ENCODE peak calls at places on chromosome 13, in five cellular contexts. C, Q, I, J and P are unnamed samples.

GRCh38 chr13:38483623-38484022 is 134.0 kb downstream of the UFM1 start:
- DNase-seq in C (no peak), Q (no peak), I (no peak), J (no peak), P (no peak)

GRCh38 chr13:49635599-49636433 is 7.5 kb downstream of the ARL11 start:
- DNase-seq in C (no peak), Q (no peak), I (peak; percentile 43), J (no peak), P (peak; percentile 39)

GRCh38 chr13:85068231-85068630 is 731.0 kb downstream of the SLITRK6 start:
- DNase-seq in C (no peak), Q (no peak), I (no peak), J (no peak), P (no peak)

GRCh38 chr13:102003848-102004570 is 397.8 kb downstream of the FGF14 start:
- DNase-seq in C (no peak), Q (no peak), I (no peak), J (no peak), P (no peak)

GRCh38 chr13:35720690-35721554 is 244.4 kb upstream of the MAB21L1 start:
- DNase-seq in C (peak; percentile 89), Q (peak; percentile 59), I (peak; percentile 46), J (peak; percentile 75), P (no peak)

GRCh38 chr13:29543230-29544215 is 52.0 kb downstream of the SLC7A1 start:
- DNase-seq in C (no peak), Q (no peak), I (peak; percentile 60), J (peak; percentile 11), P (peak; percentile 44)

GRCh38 chr13:73870036-73870741 is 264.0 kb downstream of the KLF12 start:
- DNase-seq in C (no peak), Q (no peak), I (peak; percentile 42), J (no peak), P (no peak)

GRCh38 chr13:41919741-41920487 is 41.0 kb downstream of the VWA8 start:
- DNase-seq in C (no peak), Q (no peak), I (no peak), J (no peak), P (no peak)

GRCh38 chr13:38090913-38091312 is 221.3 kb upstream of the TRPC4 start:
- DNase-seq in C (peak; percentile 5), Q (no peak), I (no peak), J (no peak), P (no peak)

GRCh38 chr13:27125357-27126282 is 46.0 kb downstream of the USP12 start:
- DNase-seq in C (no peak), Q (no peak), I (no peak), J (peak; percentile 33), P (no peak)

GRCh38 chr13:102309110-102309509 is 92.7 kb downstream of the FGF14 start:
- DNase-seq in C (no peak), Q (no peak), I (no peak), J (no peak), P (no peak)

GRCh38 chr13:47334173-47334572 is 437.3 kb upstream of the HTR2A start:
- DNase-seq in C (no peak), Q (no peak), I (peak; percentile 93), J (no peak), P (no peak)

GRCh38 chr13:98307744-98308524 is 130.9 kb upstream of the RNF113B start:
- DNase-seq in C (no peak), Q (no peak), I (peak; percentile 88), J (no peak), P (no peak)

GRCh38 chr13:108551674-108552073 is 77.7 kb upstream of the MYO16 start:
- DNase-seq in C (no peak), Q (no peak), I (no peak), J (no peak), P (no peak)

GRCh38 chr13:77062097-77062496 is 35.1 kb upstream of the FBXL3 start:
- DNase-seq in C (no peak), Q (no peak), I (peak; percentile 67), J (no peak), P (no peak)

GRCh38 chr13:26616126-26616525 is 58.6 kb downstream of the WASF3 start:
- DNase-seq in C (no peak), Q (no peak), I (peak; percentile 72), J (no peak), P (no peak)

GRCh38 chr13:89282241-89282640 is 1611.1 kb downstream of the SLITRK5 start:
- DNase-seq in C (no peak), Q (no peak), I (no peak), J (no peak), P (no peak)

GRCh38 chr13:59337070-59337469 is 826.7 kb downstream of the DIAPH3 start:
- DNase-seq in C (no peak), Q (no peak), I (no peak), J (no peak), P (no peak)

GRCh38 chr13:43934273-43934672 is 54.6 kb downstream of the LACC1 start:
- DNase-seq in C (no peak), Q (no peak), I (peak; percentile 29), J (no peak), P (no peak)

GRCh38 chr13:95117092-95117491 is 184.2 kb downstream of the ABCC4 start:
- DNase-seq in C (no peak), Q (no peak), I (no peak), J (no peak), P (peak; percentile 5)

GRCh38 chr13:42754801-42755513 is 26.4 kb upstream of the FAM216B start:
- DNase-seq in C (no peak), Q (no peak), I (no peak), J (no peak), P (no peak)

GRCh38 chr13:110566201-110566600 is 4.7 kb upstream of the RAB20 start:
- DNase-seq in C (no peak), Q (no peak), I (no peak), J (no peak), P (no peak)

GRCh38 chr13:110565296-110565695 is 3.8 kb upstream of the RAB20 start:
- DNase-seq in C (no peak), Q (no peak), I (no peak), J (no peak), P (no peak)

GRCh38 chr13:110571897-110572777 is 10.6 kb upstream of the RAB20 start:
- DNase-seq in C (no peak), Q (no peak), I (no peak), J (no peak), P (no peak)

GRCh38 chr13:110570886-110571285 is 9.4 kb upstream of the RAB20 start:
- DNase-seq in C (no peak), Q (no peak), I (no peak), J (no peak), P (no peak)

DNA sequence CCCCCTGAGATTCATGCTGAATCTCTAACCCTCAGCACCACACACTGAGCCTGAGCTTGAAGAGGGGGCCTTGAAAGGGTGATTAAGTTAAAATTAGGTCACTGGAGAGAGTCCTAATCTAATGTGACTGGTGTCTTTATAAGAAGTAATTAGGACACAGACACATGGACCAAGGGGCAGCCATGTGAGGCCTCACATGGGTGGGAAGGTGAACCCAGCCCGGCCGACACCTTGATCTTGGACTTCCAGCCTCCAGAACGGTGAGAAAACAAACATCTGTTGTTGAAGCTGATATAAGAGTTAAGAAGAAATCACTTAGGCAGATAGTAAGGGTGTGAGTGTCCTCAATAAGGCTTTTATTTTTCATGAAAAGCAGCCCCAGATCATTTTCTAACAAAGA is 7.1 kb upstream of the RAB20 start:
- DNase-seq in C (no peak), Q (no peak), I (no peak), J (no peak), P (no peak)
- TF ChIP-seq RAD21 in C (no peak), Q (no peak), I (no peak), J (no peak), P (no peak)

GRCh38 chr13:93981578-93981977 is 497.9 kb downstream of the DCT start:
- DNase-seq in C (no peak), Q (no peak), I (no peak), J (no peak), P (no peak)
- TF ChIP-seq RAD21 in C (no peak), Q (no peak), I (no peak), J (no peak), P (no peak)

DNA sequence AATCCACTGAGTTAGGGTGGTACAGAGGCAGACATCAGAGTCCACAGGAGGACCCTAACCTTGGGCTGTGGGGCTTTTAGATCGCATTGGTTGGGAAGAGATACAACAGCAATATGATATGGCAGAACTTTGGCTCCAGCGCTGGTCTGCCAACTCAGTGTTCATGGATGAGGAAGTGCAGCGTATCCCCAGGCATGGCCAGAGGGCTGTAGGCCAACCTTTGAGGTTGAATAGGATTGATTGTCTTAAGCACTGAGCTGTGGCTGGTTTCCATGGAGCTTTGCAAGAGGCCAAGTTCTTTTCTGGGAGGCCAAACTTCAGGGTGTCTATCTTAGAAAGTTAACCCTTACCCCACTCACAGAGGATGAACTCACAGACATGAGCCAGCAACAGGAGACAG is 144.1 kb upstream of the TMTC4 start:
- DNase-seq in C (no peak), Q (no peak), I (no peak), J (no peak), P (no peak)
- TF ChIP-seq RAD21 in C (no peak), Q (no peak), I (no peak), J (no peak), P (no peak)

DNA sequence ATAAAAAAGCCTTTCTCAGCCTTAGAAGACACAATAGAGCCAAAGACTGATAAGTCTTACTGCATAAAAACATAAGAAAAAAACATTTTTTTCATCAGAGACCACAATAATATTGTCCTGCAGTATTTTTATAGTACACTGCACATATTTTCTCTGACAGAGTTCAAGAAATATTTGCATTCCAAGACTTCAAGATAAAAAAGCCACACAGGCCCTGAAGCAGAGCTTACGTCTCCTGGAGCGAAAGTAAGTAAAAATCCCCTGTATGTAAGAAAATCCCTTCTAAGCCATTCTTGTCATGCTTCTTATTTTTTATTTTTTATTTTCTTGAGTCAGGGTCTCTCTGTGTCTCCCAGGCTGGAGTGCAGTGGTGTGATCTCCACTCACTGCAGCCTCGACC is 755.9 kb downstream of the LIG4 start:
- DNase-seq in C (no peak), Q (no peak), I (peak; percentile 85), J (no peak), P (no peak)
- TF ChIP-seq RAD21 in C (no peak), Q (no peak), I (no peak), J (no peak), P (no peak)

GRCh38 chr13:110477711-110478245 is 83.7 kb downstream of the RAB20 start:
- DNase-seq in C (no peak), Q (no peak), I (no peak), J (no peak), P (no peak)
- TF ChIP-seq RAD21 in C (no peak), Q (no peak), I (no peak), J (no peak), P (no peak)

GRCh38 chr13:93554514-93554913 is 327.9 kb downstream of the GPC6 start:
- DNase-seq in C (no peak), Q (no peak), I (no peak), J (no peak), P (no peak)

GRCh38 chr13:93552596-93552995 is 326.0 kb downstream of the GPC6 start:
- DNase-seq in C (no peak), Q (no peak), I (no peak), J (no peak), P (no peak)

GRCh38 chr13:93547886-93548285 is 321.3 kb downstream of the GPC6 start:
- DNase-seq in C (no peak), Q (no peak), I (no peak), J (no peak), P (no peak)

GRCh38 chr13:93549326-93549855 is 322.8 kb downstream of the GPC6 start:
- DNase-seq in C (no peak), Q (no peak), I (no peak), J (no peak), P (no peak)
- TF ChIP-seq RAD21 in C (no peak), Q (no peak), I (no peak), J (no peak), P (no peak)